ENCODE peak calls at places on chromosomes 4 and X, in seven cellular contexts. One of them, this sample, is unnamed.

GRCh38 chrX:39516399-39516798 is 581.4 kb downstream of the BCOR start:
- DNase-seq in mesendoderm: no peak
- DNase-seq in neuronal stem cell: no peak
- DNase-seq in IMR-90: no peak
- DNase-seq in trophoblast cell: no peak
- DNase-seq in H9: no peak
- DNase-seq in H1: no peak
- DNase-seq in this sample: no peak

GRCh38 chr4:113094802-113095201 is 45.3 kb downstream of the ANK2 start:
- DNase-seq in H1: no peak
- DNase-seq in IMR-90: no peak
- DNase-seq in H9: no peak
- DNase-seq in mesendoderm: peak
- DNase-seq in neuronal stem cell: no peak
- DNase-seq in trophoblast cell: no peak
- DNase-seq in this sample: peak

GRCh38 chr4:88445252-88445651 is 11.7 kb upstream of the HERC5 start:
- DNase-seq in neuronal stem cell: no peak
- DNase-seq in H1: no peak
- DNase-seq in H9: no peak
- DNase-seq in trophoblast cell: no peak
- DNase-seq in IMR-90: no peak
- DNase-seq in mesendoderm: no peak
- DNase-seq in this sample: no peak

GRCh38 chr4:89314291-89314690 is 6.7 kb upstream of the GPRIN3 start:
- DNase-seq in mesendoderm: no peak
- DNase-seq in IMR-90: no peak
- DNase-seq in trophoblast cell: no peak
- DNase-seq in H1: no peak
- DNase-seq in H9: no peak
- DNase-seq in neuronal stem cell: no peak
- DNase-seq in this sample: no peak

GRCh38 chrX:38993500-38993899 is 192.2 kb downstream of the MID1IP1 start:
- DNase-seq in H1: no peak
- DNase-seq in IMR-90: no peak
- DNase-seq in mesendoderm: no peak
- DNase-seq in trophoblast cell: no peak
- DNase-seq in H9: no peak
- DNase-seq in neuronal stem cell: no peak
- DNase-seq in this sample: no peak

GRCh38 chrX:33204889-33205288 is 6.5 kb downstream of the DMD start:
- DNase-seq in trophoblast cell: no peak
- DNase-seq in H1: no peak
- DNase-seq in H9: no peak
- DNase-seq in mesendoderm: no peak
- DNase-seq in neuronal stem cell: no peak
- DNase-seq in IMR-90: peak
- DNase-seq in this sample: no peak

GRCh38 chr4:147834480-147834879 is 102.6 kb downstream of the ARHGAP10 start:
- DNase-seq in neuronal stem cell: no peak
- DNase-seq in H9: no peak
- DNase-seq in H1: no peak
- DNase-seq in mesendoderm: no peak
- DNase-seq in IMR-90: no peak
- DNase-seq in trophoblast cell: no peak
- DNase-seq in this sample: no peak

GRCh38 chr4:144499777-144500176 is 146.2 kb upstream of the HHIP start:
- DNase-seq in H1: no peak
- DNase-seq in neuronal stem cell: no peak
- DNase-seq in IMR-90: no peak
- DNase-seq in H9: no peak
- DNase-seq in mesendoderm: no peak
- DNase-seq in trophoblast cell: no peak
- DNase-seq in this sample: no peak

GRCh38 chrX:145843196-145843595 is 25.6 kb downstream of the SLITRK2 start:
- DNase-seq in H9: no peak
- DNase-seq in IMR-90: no peak
- DNase-seq in neuronal stem cell: no peak
- DNase-seq in H1: no peak
- DNase-seq in mesendoderm: peak
- DNase-seq in trophoblast cell: no peak
- DNase-seq in this sample: no peak

GRCh38 chrX:129227376-129227775 is 295.9 kb downstream of the SMARCA1 start:
- DNase-seq in neuronal stem cell: no peak
- DNase-seq in mesendoderm: no peak
- DNase-seq in H9: no peak
- DNase-seq in IMR-90: no peak
- DNase-seq in H1: no peak
- DNase-seq in trophoblast cell: no peak
- DNase-seq in this sample: no peak

GRCh38 chr4:4362991-4363697 is 23.8 kb upstream of the NSG1 start:
- DNase-seq in H9: no peak
- DNase-seq in mesendoderm: no peak
- DNase-seq in neuronal stem cell: no peak
- DNase-seq in H1: no peak
- DNase-seq in IMR-90: no peak
- DNase-seq in trophoblast cell: no peak
- DNase-seq in this sample: no peak

GRCh38 chrX:13659057-13659456 is 6.1 kb downstream of the TCEANC start:
- DNase-seq in neuronal stem cell: no peak
- DNase-seq in mesendoderm: no peak
- DNase-seq in H9: no peak
- DNase-seq in IMR-90: peak
- DNase-seq in H1: no peak
- DNase-seq in trophoblast cell: peak
- DNase-seq in this sample: peak

GRCh38 chr4:166734797-166735196 is 499.5 kb downstream of the SPOCK3 start:
- DNase-seq in mesendoderm: no peak
- DNase-seq in H9: no peak
- DNase-seq in H1: no peak
- DNase-seq in trophoblast cell: no peak
- DNase-seq in IMR-90: no peak
- DNase-seq in neuronal stem cell: no peak
- DNase-seq in this sample: no peak

GRCh38 chr4:125741825-125742452 is 427.2 kb downstream of the FAT4 start:
- DNase-seq in neuronal stem cell: no peak
- DNase-seq in H1: no peak
- DNase-seq in IMR-90: peak
- DNase-seq in mesendoderm: no peak
- DNase-seq in H9: no peak
- DNase-seq in trophoblast cell: no peak
- DNase-seq in this sample: peak

GRCh38 chr4:26590639-26591038 is 6.8 kb downstream of the TBC1D19 start:
- DNase-seq in trophoblast cell: peak
- DNase-seq in H1: no peak
- DNase-seq in mesendoderm: peak
- DNase-seq in H9: no peak
- DNase-seq in neuronal stem cell: no peak
- DNase-seq in IMR-90: peak
- DNase-seq in this sample: no peak

GRCh38 chr4:69731826-69732225 is 28.6 kb downstream of the SULT1B1 start:
- DNase-seq in H9: no peak
- DNase-seq in H1: no peak
- DNase-seq in IMR-90: no peak
- DNase-seq in mesendoderm: no peak
- DNase-seq in neuronal stem cell: no peak
- DNase-seq in trophoblast cell: no peak
- DNase-seq in this sample: no peak

GRCh38 chr4:89158884-89159503 is 47.7 kb downstream of the TIGD2 start:
- DNase-seq in H9: no peak
- DNase-seq in trophoblast cell: peak
- DNase-seq in IMR-90: peak
- DNase-seq in H1: no peak
- DNase-seq in mesendoderm: peak
- DNase-seq in neuronal stem cell: peak
- DNase-seq in this sample: peak

GRCh38 chr4:168794881-168795280 is 215.2 kb downstream of the CBR4 start:
- DNase-seq in neuronal stem cell: no peak
- DNase-seq in trophoblast cell: peak
- DNase-seq in mesendoderm: no peak
- DNase-seq in IMR-90: no peak
- DNase-seq in H1: no peak
- DNase-seq in H9: no peak
- DNase-seq in this sample: peak

GRCh38 chrX:110037181-110037580 is 34.3 kb downstream of the TMEM164 start:
- DNase-seq in trophoblast cell: no peak
- DNase-seq in neuronal stem cell: no peak
- DNase-seq in IMR-90: no peak
- DNase-seq in mesendoderm: no peak
- DNase-seq in H1: no peak
- DNase-seq in H9: no peak
- DNase-seq in this sample: no peak

GRCh38 chrX:43973249-43973672 is at the start of gene NDP:
- DNase-seq in IMR-90: no peak
- DNase-seq in trophoblast cell: no peak
- DNase-seq in neuronal stem cell: no peak
- DNase-seq in mesendoderm: peak
- DNase-seq in H1: no peak
- DNase-seq in H9: no peak
- DNase-seq in this sample: no peak

GRCh38 chr4:174138616-174139015 is 144.9 kb downstream of the FBXO8 start:
- DNase-seq in mesendoderm: no peak
- DNase-seq in neuronal stem cell: no peak
- DNase-seq in IMR-90: no peak
- DNase-seq in trophoblast cell: no peak
- DNase-seq in H9: no peak
- DNase-seq in H1: no peak
- DNase-seq in this sample: no peak

GRCh38 chr4:52076731-52077130 is 25.6 kb downstream of the SPATA18 start:
- DNase-seq in H9: peak
- DNase-seq in mesendoderm: peak
- DNase-seq in trophoblast cell: peak
- DNase-seq in H1: peak
- DNase-seq in IMR-90: no peak
- DNase-seq in neuronal stem cell: peak
- DNase-seq in this sample: peak

GRCh38 chr4:52081216-52081615 is 30.1 kb downstream of the SPATA18 start:
- DNase-seq in neuronal stem cell: no peak
- DNase-seq in H1: no peak
- DNase-seq in mesendoderm: no peak
- DNase-seq in IMR-90: no peak
- DNase-seq in trophoblast cell: no peak
- DNase-seq in H9: no peak
- DNase-seq in this sample: no peak
- H3K4ac ChIP-seq in neuronal stem cell: no peak
- H3K4ac ChIP-seq in H1: no peak
- H3K4ac ChIP-seq in mesendoderm: no peak
- H3K4ac ChIP-seq in IMR-90: no peak
- H3K4ac ChIP-seq in trophoblast cell: no peak
- H3K4ac ChIP-seq in H9: no peak
- H3K4ac ChIP-seq in this sample: no peak

DNA sequence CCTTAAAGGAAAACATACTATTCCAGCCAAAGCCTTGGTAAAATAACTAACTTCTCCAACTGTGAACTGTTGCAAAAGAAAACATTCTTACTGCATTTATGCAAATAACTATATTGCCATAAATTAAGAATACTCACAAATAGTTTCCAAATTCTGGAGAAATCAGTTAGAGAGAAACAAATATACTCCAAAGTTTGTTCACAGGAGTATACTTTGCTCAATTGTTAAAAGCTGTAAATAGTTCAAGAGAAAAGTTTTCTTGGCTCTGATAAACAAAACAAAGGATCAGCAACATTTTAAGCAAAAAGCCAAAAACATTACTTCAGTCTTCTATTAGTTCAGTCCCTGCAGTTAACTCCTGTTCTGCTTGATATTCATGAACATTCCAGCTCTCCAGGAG is 83.0 kb downstream of the EIF4E start:
- DNase-seq in H1: no peak
- DNase-seq in mesendoderm: peak
- DNase-seq in trophoblast cell: no peak
- DNase-seq in neuronal stem cell: peak
- DNase-seq in IMR-90: no peak
- DNase-seq in H9: no peak
- DNase-seq in this sample: peak
- H3K4ac ChIP-seq in H1: no peak
- H3K4ac ChIP-seq in mesendoderm: no peak
- H3K4ac ChIP-seq in trophoblast cell: no peak
- H3K4ac ChIP-seq in neuronal stem cell: no peak
- H3K4ac ChIP-seq in IMR-90: no peak
- H3K4ac ChIP-seq in H9: no peak
- H3K4ac ChIP-seq in this sample: no peak

GRCh38 chr4:2650276-2650675 is 105.9 kb downstream of the TNIP2 start:
- DNase-seq in mesendoderm: no peak
- DNase-seq in neuronal stem cell: no peak
- DNase-seq in H1: no peak
- DNase-seq in trophoblast cell: no peak
- DNase-seq in IMR-90: no peak
- DNase-seq in H9: no peak
- DNase-seq in this sample: no peak

GRCh38 chr4:2646386-2647149 is 109.6 kb downstream of the TNIP2 start:
- DNase-seq in trophoblast cell: no peak
- DNase-seq in mesendoderm: no peak
- DNase-seq in H9: no peak
- DNase-seq in neuronal stem cell: no peak
- DNase-seq in H1: no peak
- DNase-seq in IMR-90: no peak
- DNase-seq in this sample: no peak

GRCh38 chr4:2647403-2648158 is 108.6 kb downstream of the TNIP2 start:
- DNase-seq in neuronal stem cell: no peak
- DNase-seq in mesendoderm: no peak
- DNase-seq in trophoblast cell: no peak
- DNase-seq in IMR-90: no peak
- DNase-seq in H1: no peak
- DNase-seq in H9: no peak
- DNase-seq in this sample: no peak

GRCh38 chr4:2649604-2650114 is 106.5 kb downstream of the TNIP2 start:
- DNase-seq in H9: no peak
- DNase-seq in H1: no peak
- DNase-seq in neuronal stem cell: no peak
- DNase-seq in IMR-90: no peak
- DNase-seq in mesendoderm: no peak
- DNase-seq in trophoblast cell: no peak
- DNase-seq in this sample: no peak

GRCh38 chr4:2648159-2648814 is 107.8 kb downstream of the TNIP2 start:
- DNase-seq in neuronal stem cell: no peak
- DNase-seq in mesendoderm: no peak
- DNase-seq in H1: no peak
- DNase-seq in IMR-90: no peak
- DNase-seq in trophoblast cell: no peak
- DNase-seq in H9: no peak
- DNase-seq in this sample: no peak
- H3K4ac ChIP-seq in neuronal stem cell: no peak
- H3K4ac ChIP-seq in mesendoderm: no peak
- H3K4ac ChIP-seq in H1: no peak
- H3K4ac ChIP-seq in IMR-90: no peak
- H3K4ac ChIP-seq in trophoblast cell: no peak
- H3K4ac ChIP-seq in H9: no peak
- H3K4ac ChIP-seq in this sample: no peak

DNA sequence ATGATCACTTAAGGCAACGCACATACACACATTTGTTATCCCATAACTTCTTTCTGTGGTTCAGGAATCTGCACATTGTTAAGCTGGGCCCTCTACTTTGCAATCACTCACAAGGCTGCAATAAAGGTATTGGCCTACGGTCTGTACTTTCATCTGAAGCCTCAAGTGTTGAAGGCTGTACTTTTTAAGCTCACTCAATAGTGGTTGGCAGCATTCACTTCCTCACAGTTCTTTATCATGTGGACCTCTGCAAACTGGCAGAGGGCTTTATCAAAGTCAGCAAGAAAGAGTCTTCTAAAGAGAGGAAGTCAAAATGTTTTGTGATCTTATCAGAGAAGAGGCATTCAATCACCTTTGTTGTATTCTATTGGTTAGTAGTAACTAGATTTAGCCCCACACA is 301.4 kb upstream of the EPHA5 start:
- DNase-seq in trophoblast cell: no peak
- DNase-seq in IMR-90: no peak
- DNase-seq in neuronal stem cell: no peak
- DNase-seq in H9: no peak
- DNase-seq in mesendoderm: peak
- DNase-seq in H1: no peak
- DNase-seq in this sample: no peak
- H3K4ac ChIP-seq in trophoblast cell: no peak
- H3K4ac ChIP-seq in IMR-90: no peak
- H3K4ac ChIP-seq in neuronal stem cell: no peak
- H3K4ac ChIP-seq in H9: no peak
- H3K4ac ChIP-seq in mesendoderm: no peak
- H3K4ac ChIP-seq in H1: no peak
- H3K4ac ChIP-seq in this sample: no peak